ENCODE peak calls at places on chromosomes 4 and X, in seven cellular contexts. One of them, this sample, is unnamed.

GRCh38 chr4:87150498-87151261 is 69.7 kb downstream of the KLHL8 start:
- DNase-seq in neural crest cell: peak; percentile 77
- DNase-seq in progenitor cell of endocrine pancreas: peak; percentile 38
- DNase-seq in GM12865: peak; percentile 76
- DNase-seq in cardiac fibroblast: peak; percentile 84
- DNase-seq in endothelial cell: peak; percentile 66
- DNase-seq in A549: peak; percentile 13
- DNase-seq in this sample: no peak

GRCh38 chrX:44344194-44344593 is 722 bp upstream of the EFHC2 start:
- DNase-seq in cardiac fibroblast: no peak
- DNase-seq in endothelial cell: no peak
- DNase-seq in A549: no peak
- DNase-seq in neural crest cell: no peak
- DNase-seq in GM12865: peak; percentile 19
- DNase-seq in progenitor cell of endocrine pancreas: no peak
- DNase-seq in this sample: no peak

GRCh38 chr4:175772170-175772685 is 39.8 kb downstream of the GPM6A start:
- DNase-seq in endothelial cell: no peak
- DNase-seq in progenitor cell of endocrine pancreas: no peak
- DNase-seq in neural crest cell: no peak
- DNase-seq in cardiac fibroblast: no peak
- DNase-seq in GM12865: no peak
- DNase-seq in A549: no peak
- DNase-seq in this sample: no peak

GRCh38 chr4:7777017-7777710 is 162.5 kb downstream of the AFAP1 start:
- DNase-seq in cardiac fibroblast: no peak
- DNase-seq in neural crest cell: no peak
- DNase-seq in endothelial cell: no peak
- DNase-seq in A549: no peak
- DNase-seq in progenitor cell of endocrine pancreas: no peak
- DNase-seq in GM12865: no peak
- DNase-seq in this sample: no peak

GRCh38 chr4:152822323-152822722 is 42.6 kb downstream of the ARFIP1 start:
- DNase-seq in cardiac fibroblast: no peak
- DNase-seq in GM12865: no peak
- DNase-seq in A549: no peak
- DNase-seq in progenitor cell of endocrine pancreas: no peak
- DNase-seq in endothelial cell: no peak
- DNase-seq in neural crest cell: no peak
- DNase-seq in this sample: no peak

GRCh38 chrX:24963823-24964222 is 51.9 kb downstream of the ARX start:
- DNase-seq in cardiac fibroblast: no peak
- DNase-seq in GM12865: no peak
- DNase-seq in neural crest cell: no peak
- DNase-seq in endothelial cell: no peak
- DNase-seq in A549: no peak
- DNase-seq in progenitor cell of endocrine pancreas: no peak
- DNase-seq in this sample: no peak

GRCh38 chr4:140718240-140718639 is 37.9 kb downstream of the TBC1D9 start:
- DNase-seq in progenitor cell of endocrine pancreas: no peak
- DNase-seq in neural crest cell: no peak
- DNase-seq in A549: no peak
- DNase-seq in GM12865: no peak
- DNase-seq in cardiac fibroblast: peak; percentile 91
- DNase-seq in endothelial cell: no peak
- DNase-seq in this sample: no peak

GRCh38 chrX:23952984-23953907 is 45.4 kb downstream of the CXorf58 start:
- DNase-seq in endothelial cell: peak; percentile 3
- DNase-seq in A549: no peak
- DNase-seq in cardiac fibroblast: no peak
- DNase-seq in progenitor cell of endocrine pancreas: no peak
- DNase-seq in GM12865: peak; percentile 65
- DNase-seq in neural crest cell: no peak
- DNase-seq in this sample: no peak

GRCh38 chr4:120843840-120844527 is 78.5 kb downstream of the PRDM5 start:
- DNase-seq in progenitor cell of endocrine pancreas: no peak
- DNase-seq in GM12865: peak; percentile 14
- DNase-seq in endothelial cell: peak; percentile 54
- DNase-seq in cardiac fibroblast: no peak
- DNase-seq in A549: no peak
- DNase-seq in neural crest cell: no peak
- DNase-seq in this sample: peak; percentile 61

GRCh38 chr4:152709675-152710438 is 30.1 kb upstream of the TMEM154 start:
- DNase-seq in cardiac fibroblast: peak; percentile 50
- DNase-seq in endothelial cell: peak; percentile 7
- DNase-seq in A549: no peak
- DNase-seq in neural crest cell: no peak
- DNase-seq in GM12865: peak; percentile 31
- DNase-seq in progenitor cell of endocrine pancreas: no peak
- DNase-seq in this sample: no peak

GRCh38 chr4:63788271-63788670 is 621.0 kb downstream of the TECRL start:
- DNase-seq in A549: no peak
- DNase-seq in neural crest cell: no peak
- DNase-seq in progenitor cell of endocrine pancreas: no peak
- DNase-seq in endothelial cell: no peak
- DNase-seq in GM12865: no peak
- DNase-seq in cardiac fibroblast: peak; percentile 1
- DNase-seq in this sample: no peak

GRCh38 chrX:103554687-103555417 is 30.5 kb upstream of the TCEAL4 start:
- DNase-seq in endothelial cell: peak; percentile 59
- DNase-seq in GM12865: peak; percentile 77
- DNase-seq in A549: no peak
- DNase-seq in cardiac fibroblast: peak; percentile 67
- DNase-seq in neural crest cell: peak; percentile 50
- DNase-seq in progenitor cell of endocrine pancreas: peak; percentile 27
- DNase-seq in this sample: peak; percentile 70

GRCh38 chrX:49846004-49846403 is 16.9 kb downstream of the PAGE4 start:
- DNase-seq in progenitor cell of endocrine pancreas: no peak
- DNase-seq in neural crest cell: no peak
- DNase-seq in cardiac fibroblast: no peak
- DNase-seq in endothelial cell: no peak
- DNase-seq in A549: no peak
- DNase-seq in GM12865: peak; percentile 16
- DNase-seq in this sample: no peak

GRCh38 chrX:120499301-120500097 is 30.4 kb upstream of the LAMP2 start:
- DNase-seq in progenitor cell of endocrine pancreas: no peak
- DNase-seq in neural crest cell: no peak
- DNase-seq in A549: no peak
- DNase-seq in cardiac fibroblast: peak; percentile 46
- DNase-seq in GM12865: no peak
- DNase-seq in endothelial cell: no peak
- DNase-seq in this sample: no peak

GRCh38 chr4:122978109-122978508 is 55.7 kb upstream of the NUDT6 start:
- DNase-seq in progenitor cell of endocrine pancreas: no peak
- DNase-seq in endothelial cell: no peak
- DNase-seq in cardiac fibroblast: no peak
- DNase-seq in neural crest cell: no peak
- DNase-seq in A549: no peak
- DNase-seq in GM12865: no peak
- DNase-seq in this sample: no peak

GRCh38 chrX:9153299-9153698 is 119.4 kb upstream of the FAM9B start:
- DNase-seq in A549: no peak
- DNase-seq in neural crest cell: no peak
- DNase-seq in cardiac fibroblast: peak; percentile 82
- DNase-seq in GM12865: no peak
- DNase-seq in progenitor cell of endocrine pancreas: no peak
- DNase-seq in endothelial cell: no peak
- DNase-seq in this sample: no peak

GRCh38 chrX:55451990-55452824 is at the start of gene MAGEH1:
- DNase-seq in A549: peak; percentile 46
- DNase-seq in GM12865: peak; percentile 90
- DNase-seq in endothelial cell: peak; percentile 56
- DNase-seq in neural crest cell: peak; percentile 46
- DNase-seq in progenitor cell of endocrine pancreas: peak; percentile 29
- DNase-seq in cardiac fibroblast: peak; percentile 72
- DNase-seq in this sample: peak; percentile 78

GRCh38 chr4:137610960-137611359 is 78.7 kb upstream of the PCDH18 start:
- DNase-seq in endothelial cell: peak; percentile 24
- DNase-seq in cardiac fibroblast: peak; percentile 39
- DNase-seq in A549: no peak
- DNase-seq in neural crest cell: peak; percentile 41
- DNase-seq in progenitor cell of endocrine pancreas: no peak
- DNase-seq in GM12865: peak; percentile 38
- DNase-seq in this sample: peak; percentile 34

GRCh38 chrX:113747274-113747973 is 836.5 kb upstream of the HTR2C start:
- DNase-seq in cardiac fibroblast: no peak
- DNase-seq in endothelial cell: no peak
- DNase-seq in GM12865: no peak
- DNase-seq in neural crest cell: no peak
- DNase-seq in progenitor cell of endocrine pancreas: no peak
- DNase-seq in A549: no peak
- DNase-seq in this sample: no peak

GRCh38 chrX:113743069-113743468 is 840.8 kb upstream of the HTR2C start:
- DNase-seq in progenitor cell of endocrine pancreas: no peak
- DNase-seq in neural crest cell: no peak
- DNase-seq in endothelial cell: no peak
- DNase-seq in A549: no peak
- DNase-seq in GM12865: peak; percentile 37
- DNase-seq in cardiac fibroblast: no peak
- DNase-seq in this sample: no peak

DNA sequence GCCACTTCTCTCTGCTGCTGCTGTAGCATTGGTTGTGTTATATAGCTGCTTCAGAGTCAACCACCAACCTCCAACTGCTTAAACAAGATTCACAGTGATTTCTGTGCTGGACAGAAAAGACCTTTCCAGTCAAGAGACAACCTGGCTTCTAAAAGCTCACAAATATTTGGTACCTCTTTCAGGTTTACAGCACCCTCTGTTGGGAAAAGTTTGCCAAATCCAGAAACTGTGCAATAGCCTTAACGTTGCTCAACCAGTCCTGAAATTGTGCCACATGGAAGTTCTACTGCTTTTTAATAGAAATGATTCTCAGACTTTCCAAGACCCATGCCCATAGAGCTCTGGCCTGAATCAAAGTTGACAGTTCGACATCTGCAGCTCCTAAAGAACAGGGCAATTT is 842.1 kb upstream of the HTR2C start:
- DNase-seq in neural crest cell: no peak
- DNase-seq in cardiac fibroblast: peak; percentile 41
- DNase-seq in progenitor cell of endocrine pancreas: no peak
- DNase-seq in A549: no peak
- DNase-seq in endothelial cell: peak; percentile 14
- DNase-seq in GM12865: peak; percentile 17
- DNase-seq in this sample: no peak
- TF ChIP-seq CTCF in neural crest cell: peak; percentile 63
- TF ChIP-seq CTCF in cardiac fibroblast: no peak
- TF ChIP-seq CTCF in progenitor cell of endocrine pancreas: peak; percentile 64
- TF ChIP-seq CTCF in A549: no peak
- TF ChIP-seq CTCF in endothelial cell: no peak
- TF ChIP-seq CTCF in GM12865: no peak
- TF ChIP-seq CTCF in this sample: no peak

GRCh38 chrX:150768132-150768485 is 74.9 kb downstream of the MTMR1 start:
- DNase-seq in neural crest cell: no peak
- DNase-seq in A549: no peak
- DNase-seq in progenitor cell of endocrine pancreas: no peak
- DNase-seq in cardiac fibroblast: no peak
- DNase-seq in GM12865: no peak
- DNase-seq in endothelial cell: no peak
- DNase-seq in this sample: no peak
- TF ChIP-seq CTCF in neural crest cell: no peak
- TF ChIP-seq CTCF in A549: no peak
- TF ChIP-seq CTCF in progenitor cell of endocrine pancreas: no peak
- TF ChIP-seq CTCF in cardiac fibroblast: no peak
- TF ChIP-seq CTCF in GM12865: no peak
- TF ChIP-seq CTCF in endothelial cell: no peak
- TF ChIP-seq CTCF in this sample: no peak

DNA sequence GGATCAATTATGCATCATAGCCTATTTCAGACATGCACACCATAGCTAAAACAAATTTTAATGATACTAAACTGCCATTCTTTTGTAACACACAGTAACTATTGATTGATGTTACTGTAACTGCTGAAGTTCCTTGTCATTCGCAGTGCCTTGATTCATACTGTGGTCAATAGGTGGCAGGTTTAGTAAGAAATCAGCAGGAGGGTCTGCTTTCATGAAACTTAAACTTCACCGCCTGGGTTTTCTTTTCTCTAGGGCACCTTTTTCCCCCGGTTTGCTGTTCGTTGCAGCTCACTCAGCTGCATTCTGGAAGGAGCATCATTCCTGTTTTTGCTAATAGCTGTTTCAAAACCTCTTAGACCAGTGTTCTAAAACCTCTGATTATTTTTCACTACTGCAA is 88.1 kb downstream of the RPA4 start:
- DNase-seq in A549: no peak
- DNase-seq in cardiac fibroblast: no peak
- DNase-seq in progenitor cell of endocrine pancreas: no peak
- DNase-seq in endothelial cell: no peak
- DNase-seq in GM12865: peak; percentile 0
- DNase-seq in neural crest cell: no peak
- DNase-seq in this sample: no peak
- TF ChIP-seq CTCF in A549: no peak
- TF ChIP-seq CTCF in cardiac fibroblast: no peak
- TF ChIP-seq CTCF in progenitor cell of endocrine pancreas: peak; percentile 7
- TF ChIP-seq CTCF in endothelial cell: no peak
- TF ChIP-seq CTCF in GM12865: no peak
- TF ChIP-seq CTCF in neural crest cell: no peak
- TF ChIP-seq CTCF in this sample: no peak

GRCh38 chr4:828641-829271 is 2.8 kb upstream of the CPLX1 start:
- DNase-seq in GM12865: no peak
- DNase-seq in cardiac fibroblast: peak; percentile 16
- DNase-seq in A549: peak; percentile 39
- DNase-seq in neural crest cell: no peak
- DNase-seq in progenitor cell of endocrine pancreas: no peak
- DNase-seq in endothelial cell: peak; percentile 42
- DNase-seq in this sample: no peak
- TF ChIP-seq CTCF in GM12865: no peak
- TF ChIP-seq CTCF in cardiac fibroblast: peak; percentile 21
- TF ChIP-seq CTCF in A549: no peak
- TF ChIP-seq CTCF in neural crest cell: no peak
- TF ChIP-seq CTCF in progenitor cell of endocrine pancreas: peak; percentile 41
- TF ChIP-seq CTCF in endothelial cell: no peak
- TF ChIP-seq CTCF in this sample: no peak

This sample was measured in glutamatergic neuron.